ENCODE peak calls at places on chromosomes 12 and 14, in five cellular contexts. One of them, this sample, is unnamed.

GRCh38 chr12:4145990-4146859 is 127.3 kb upstream of the CCND2 start:
- DNase-seq in psoas muscle: no peak
- DNase-seq in hepatocyte: no peak
- DNase-seq in ovary: no peak
- DNase-seq in A673: no peak
- DNase-seq in this sample: no peak

GRCh38 chr14:43539210-43539609 is 967.9 kb downstream of the FSCB start:
- DNase-seq in psoas muscle: no peak
- DNase-seq in hepatocyte: peak; percentile 64
- DNase-seq in ovary: no peak
- DNase-seq in A673: peak; percentile 60
- DNase-seq in this sample: peak; percentile 26

GRCh38 chr12:42213954-42214426 is 24.1 kb downstream of the YAF2 start:
- DNase-seq in psoas muscle: no peak
- DNase-seq in hepatocyte: peak; percentile 38
- DNase-seq in ovary: peak; percentile 50
- DNase-seq in A673: peak; percentile 45
- DNase-seq in this sample: peak; percentile 59

GRCh38 chr12:122030427-122030825 is 8.7 kb downstream of the BCL7A start:
- DNase-seq in psoas muscle: no peak
- DNase-seq in hepatocyte: no peak
- DNase-seq in ovary: no peak
- DNase-seq in A673: no peak
- DNase-seq in this sample: no peak

GRCh38 chr12:12685305-12685704 is 10.7 kb downstream of the GPR19 start:
- DNase-seq in psoas muscle: no peak
- DNase-seq in hepatocyte: no peak
- DNase-seq in ovary: no peak
- DNase-seq in A673: no peak
- DNase-seq in this sample: no peak

GRCh38 chr14:39368261-39368959 is 63.8 kb downstream of the FBXO33 start:
- DNase-seq in psoas muscle: peak; percentile 51
- DNase-seq in hepatocyte: peak; percentile 76
- DNase-seq in ovary: peak; percentile 70
- DNase-seq in A673: peak; percentile 81
- DNase-seq in this sample: peak; percentile 56

GRCh38 chr12:90183201-90183600 is 474.6 kb upstream of the ATP2B1 start:
- DNase-seq in psoas muscle: no peak
- DNase-seq in hepatocyte: no peak
- DNase-seq in ovary: no peak
- DNase-seq in A673: no peak
- DNase-seq in this sample: no peak

GRCh38 chr12:124527861-124528561 is 39.4 kb downstream of the NCOR2 start:
- DNase-seq in psoas muscle: peak; percentile 68
- DNase-seq in hepatocyte: no peak
- DNase-seq in ovary: no peak
- DNase-seq in A673: peak; percentile 98
- DNase-seq in this sample: no peak

GRCh38 chr12:132056320-132056719 is 87.8 kb downstream of the DDX51 start:
- DNase-seq in psoas muscle: no peak
- DNase-seq in hepatocyte: no peak
- DNase-seq in ovary: no peak
- DNase-seq in A673: no peak
- DNase-seq in this sample: no peak

GRCh38 chr12:39103552-39104165 is 198.3 kb upstream of the CPNE8 start:
- DNase-seq in psoas muscle: no peak
- DNase-seq in hepatocyte: peak; percentile 86
- DNase-seq in ovary: no peak
- DNase-seq in A673: peak; percentile 83
- DNase-seq in this sample: no peak

GRCh38 chr12:11630046-11630706 is 19.3 kb upstream of the ETV6 start:
- DNase-seq in psoas muscle: no peak
- DNase-seq in hepatocyte: no peak
- DNase-seq in ovary: no peak
- DNase-seq in A673: no peak
- DNase-seq in this sample: no peak

GRCh38 chr12:67879937-67880336 is 109.3 kb upstream of the IFNG-AS1 start:
- DNase-seq in psoas muscle: no peak
- DNase-seq in hepatocyte: no peak
- DNase-seq in ovary: no peak
- DNase-seq in A673: no peak
- DNase-seq in this sample: no peak

GRCh38 chr14:26595922-26596721 is 1.7 kb downstream of the NOVA1 start:
- DNase-seq in psoas muscle: no peak
- DNase-seq in hepatocyte: peak; percentile 5
- DNase-seq in ovary: no peak
- DNase-seq in A673: peak; percentile 20
- DNase-seq in this sample: no peak

GRCh38 chr12:39230086-39230485 is 212.8 kb downstream of the KIF21A start:
- DNase-seq in psoas muscle: no peak
- DNase-seq in hepatocyte: no peak
- DNase-seq in ovary: no peak
- DNase-seq in A673: peak; percentile 34
- DNase-seq in this sample: no peak

GRCh38 chr12:50187084-50187900 is 20.1 kb upstream of the CERS5 start:
- DNase-seq in psoas muscle: no peak
- DNase-seq in hepatocyte: no peak
- DNase-seq in ovary: no peak
- DNase-seq in A673: peak; percentile 75
- DNase-seq in this sample: no peak

GRCh38 chr12:79360936-79361335 is 329.8 kb downstream of the PAWR start:
- DNase-seq in psoas muscle: no peak
- DNase-seq in hepatocyte: no peak
- DNase-seq in ovary: no peak
- DNase-seq in A673: no peak
- DNase-seq in this sample: peak; percentile 52

GRCh38 chr12:100199347-100200136 is 1.1 kb upstream of the ACTR6 start:
- DNase-seq in psoas muscle: peak; percentile 87
- DNase-seq in hepatocyte: peak; percentile 79
- DNase-seq in ovary: peak; percentile 79
- DNase-seq in A673: peak; percentile 12
- DNase-seq in this sample: no peak

GRCh38 chr12:108523365-108523764 is 8.3 kb downstream of the FICD start:
- DNase-seq in psoas muscle: no peak
- DNase-seq in hepatocyte: no peak
- DNase-seq in ovary: no peak
- DNase-seq in A673: no peak
- DNase-seq in this sample: no peak

GRCh38 chr12:53267309-53268008 is 640 bp upstream of the ESPL1 start:
- DNase-seq in psoas muscle: peak; percentile 29
- DNase-seq in hepatocyte: no peak
- DNase-seq in ovary: no peak
- DNase-seq in A673: no peak
- DNase-seq in this sample: no peak

GRCh38 chr12:95248604-95249355 is 31.2 kb downstream of the VEZT start:
- DNase-seq in psoas muscle: no peak
- DNase-seq in hepatocyte: no peak
- DNase-seq in ovary: no peak
- DNase-seq in A673: peak; percentile 54
- DNase-seq in this sample: no peak

GRCh38 chr14:92726135-92726932 is 22.1 kb downstream of the LGMN start:
- DNase-seq in psoas muscle: peak; percentile 77
- DNase-seq in hepatocyte: peak; percentile 79
- DNase-seq in ovary: peak; percentile 48
- DNase-seq in A673: peak; percentile 15
- DNase-seq in this sample: peak; percentile 74

GRCh38 chr12:11650279-11650696 is 814 bp downstream of the ETV6 start:
- DNase-seq in psoas muscle: no peak
- DNase-seq in hepatocyte: no peak
- DNase-seq in ovary: peak; percentile 54
- DNase-seq in A673: no peak
- DNase-seq in this sample: no peak

GRCh38 chr14:95229749-95230148 is 72.4 kb upstream of the DICER1 start:
- DNase-seq in psoas muscle: no peak
- DNase-seq in hepatocyte: no peak
- DNase-seq in ovary: no peak
- DNase-seq in A673: no peak
- DNase-seq in this sample: no peak

GRCh38 chr12:68331500-68331868 is 678 bp downstream of the MDM1 start:
- DNase-seq in psoas muscle: no peak
- DNase-seq in hepatocyte: peak; percentile 18
- DNase-seq in ovary: no peak
- DNase-seq in A673: no peak
- DNase-seq in this sample: no peak

GRCh38 chr12:110022980-110023633 is 23.9 kb downstream of the ANKRD13A start:
- DNase-seq in psoas muscle: no peak
- DNase-seq in hepatocyte: no peak
- DNase-seq in ovary: no peak
- DNase-seq in A673: no peak
- DNase-seq in this sample: no peak

GRCh38 chr12:44873898-44874297 is 2.2 kb downstream of the NELL2 start:
- DNase-seq in psoas muscle: no peak
- DNase-seq in hepatocyte: peak; percentile 18
- DNase-seq in ovary: no peak
- DNase-seq in A673: peak; percentile 59
- DNase-seq in this sample: no peak

GRCh38 chr12:59699408-59700144 is 103.7 kb downstream of the SLC16A7 start:
- DNase-seq in psoas muscle: no peak
- DNase-seq in hepatocyte: peak; percentile 19
- DNase-seq in ovary: no peak
- DNase-seq in A673: peak; percentile 3
- DNase-seq in this sample: no peak

GRCh38 chr14:100614803-100615202 is 27.6 kb upstream of the BEGAIN start:
- DNase-seq in psoas muscle: no peak
- DNase-seq in hepatocyte: no peak
- DNase-seq in ovary: no peak
- DNase-seq in A673: no peak
- DNase-seq in this sample: no peak

DNA sequence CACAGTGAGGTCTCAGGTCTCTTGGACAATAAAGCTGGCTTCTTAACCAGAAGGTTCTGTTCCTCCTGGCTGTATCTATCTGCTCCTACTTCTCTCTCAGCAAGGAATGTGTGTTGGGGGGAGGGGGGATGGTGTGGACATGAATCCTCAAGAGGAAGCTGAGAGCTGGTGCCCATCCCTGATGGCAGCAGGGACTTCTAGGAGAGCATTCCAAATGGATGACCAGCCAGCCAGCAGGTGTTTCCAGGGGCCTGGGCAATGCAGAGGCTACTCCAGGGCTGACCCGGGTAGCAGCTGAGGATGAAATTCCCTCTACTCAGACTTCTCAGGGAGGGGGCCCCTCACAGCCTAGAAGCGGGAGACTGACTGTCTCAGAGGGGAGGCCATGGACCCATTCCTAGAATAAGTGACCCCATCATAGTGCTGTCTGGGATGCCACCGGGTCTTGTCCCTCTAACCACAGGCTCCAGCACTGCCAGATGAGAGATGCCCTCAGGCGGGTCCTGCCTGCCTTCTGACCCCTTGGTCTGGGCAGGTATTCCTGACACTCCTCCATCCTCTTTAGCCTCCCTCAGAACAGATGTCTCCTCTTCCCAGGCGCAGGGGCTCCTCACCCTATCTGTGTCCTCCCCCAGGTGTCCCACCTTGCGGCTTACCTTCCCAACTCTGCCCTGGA is 1.2 kb downstream of the RAB15 start:
- DNase-seq in psoas muscle: no peak
- DNase-seq in hepatocyte: peak; percentile 34
- DNase-seq in ovary: no peak
- DNase-seq in A673: no peak
- DNase-seq in this sample: no peak
- H3K4me3 ChIP-seq in psoas muscle: peak overlapping the region; percentile 84
- H3K4me3 ChIP-seq in hepatocyte: peak overlapping the region; percentile 72
- H3K4me3 ChIP-seq in ovary: peak overlapping the region; percentile 60
- H3K4me3 ChIP-seq in A673: peak overlapping the region; percentile 70
- H3K4me3 ChIP-seq in this sample: peak overlapping the region; percentile 55

GRCh38 chr12:116737774-116738657 is at the start of the genes RNFT2 and SPRING1:
- DNase-seq in psoas muscle: peak; percentile 99
- DNase-seq in hepatocyte: peak; percentile 99
- DNase-seq in ovary: peak; percentile 99
- DNase-seq in A673: peak; percentile 100
- DNase-seq in this sample: peak; percentile 98
- TF ChIP-seq CTCF in psoas muscle: no peak
- TF ChIP-seq CTCF in hepatocyte: no peak
- TF ChIP-seq CTCF in ovary: no peak
- TF ChIP-seq CTCF in A673: peak; percentile 8
- TF ChIP-seq CTCF in this sample: peak; percentile 0

GRCh38 chr12:77941396-77941795 is 110.7 kb downstream of the NAV3 start:
- DNase-seq in psoas muscle: no peak
- DNase-seq in hepatocyte: no peak
- DNase-seq in ovary: no peak
- DNase-seq in A673: no peak
- DNase-seq in this sample: peak; percentile 8

GRCh38 chr12:77940566-77940965 is 109.9 kb downstream of the NAV3 start:
- DNase-seq in psoas muscle: no peak
- DNase-seq in hepatocyte: no peak
- DNase-seq in ovary: no peak
- DNase-seq in A673: peak; percentile 68
- DNase-seq in this sample: no peak

GRCh38 chr12:77946541-77947021 is 115.9 kb downstream of the NAV3 start:
- DNase-seq in psoas muscle: no peak
- DNase-seq in hepatocyte: no peak
- DNase-seq in ovary: no peak
- DNase-seq in A673: no peak
- DNase-seq in this sample: no peak

GRCh38 chr12:77940011-77940423 is 109.3 kb downstream of the NAV3 start:
- DNase-seq in psoas muscle: no peak
- DNase-seq in hepatocyte: no peak
- DNase-seq in ovary: no peak
- DNase-seq in A673: peak; percentile 82
- DNase-seq in this sample: no peak

GRCh38 chr12:77943466-77943865 is 112.8 kb downstream of the NAV3 start:
- DNase-seq in psoas muscle: no peak
- DNase-seq in hepatocyte: no peak
- DNase-seq in ovary: no peak
- DNase-seq in A673: peak; percentile 69
- DNase-seq in this sample: no peak
- H3K4me3 ChIP-seq in psoas muscle: no peak overlapping the region
- H3K4me3 ChIP-seq in hepatocyte: no peak overlapping the region
- H3K4me3 ChIP-seq in ovary: no peak overlapping the region
- H3K4me3 ChIP-seq in A673: no peak overlapping the region
- H3K4me3 ChIP-seq in this sample: no peak overlapping the region

DNA sequence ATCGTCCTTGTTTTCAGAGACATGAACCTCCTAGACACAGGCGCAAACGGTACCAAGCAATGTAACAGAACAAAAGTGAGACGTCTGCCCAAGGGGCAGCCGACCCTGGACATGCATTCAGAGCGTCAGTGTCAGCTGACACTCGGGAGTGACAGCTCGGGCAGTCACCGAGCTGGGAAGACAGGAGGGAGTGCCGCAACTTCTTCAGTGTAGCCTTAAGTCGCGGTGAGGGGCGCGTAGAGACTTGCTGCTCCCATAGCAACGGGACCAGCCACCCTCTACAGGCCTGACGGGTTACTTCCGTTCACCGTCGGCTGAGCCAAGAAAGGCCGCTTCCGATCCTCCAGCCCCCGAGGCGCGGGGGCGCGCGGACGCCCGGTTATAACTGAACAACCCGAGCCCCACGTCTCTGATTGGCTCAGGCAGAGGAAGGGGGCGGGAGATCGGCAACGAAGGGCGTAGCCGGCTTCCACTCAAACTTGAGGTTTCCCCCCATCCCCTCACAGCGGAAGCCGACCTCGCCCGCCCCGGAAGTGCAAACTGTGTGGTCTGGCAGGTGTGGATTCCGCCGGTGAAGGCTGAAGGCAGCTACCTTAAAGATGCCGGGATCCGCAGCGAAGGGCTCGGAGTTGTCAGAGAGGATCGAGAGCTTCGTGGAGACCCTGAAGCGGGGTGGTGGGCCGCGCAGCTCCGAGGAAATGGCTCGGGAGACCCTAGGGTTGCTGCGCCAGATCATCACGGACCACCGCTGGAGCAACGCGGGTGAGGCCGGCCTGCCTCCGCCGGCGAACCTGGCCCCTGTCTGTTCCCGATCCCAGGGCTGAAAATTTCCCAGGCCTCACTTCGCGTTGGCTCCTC is at the start of gene EIF2B2:
- DNase-seq in psoas muscle: peak; percentile 99
- DNase-seq in hepatocyte: peak; percentile 98
- DNase-seq in ovary: peak; percentile 99
- DNase-seq in A673: peak; percentile 99
- DNase-seq in this sample: peak; percentile 80
- TF ChIP-seq CTCF in psoas muscle: peak; percentile 20
- TF ChIP-seq CTCF in hepatocyte: no peak
- TF ChIP-seq CTCF in ovary: no peak
- TF ChIP-seq CTCF in A673: no peak
- TF ChIP-seq CTCF in this sample: no peak

This sample was measured in LNCaP clone FGC.